ENCODE peak calls at places on chromosomes 11 and 22, in ten cellular contexts. Y is activated T-helper 1 cell treated with anti-CD3 and anti-CD28 coated beads, Interleukin-12 subunit alpha, Interleukin-12 subunit beta, Interleukin-2, Interleukin-4 antibody, amounts not matched to agents 30 ng/mL and 10 ng/mL and 1 ng/mL, durations not matched to agents 14 hours and 24 hours and 36 hours; Z is CMK; O is activated naive CD8-positive, alpha-beta T cell treated with anti-CD3 and anti-CD28 coated beads, Interleukin-2, amount 10 ng/mL, durations not matched to agents 7 days and 5 days; J is stimulated activated CD4-positive, alpha-beta T cell treated with anti-CD3 and anti-CD28 coated beads, Interleukin-12 subunit alpha, Interleukin-12 subunit beta, amount 100 ng/mL, for 24 hours; K is AML-193; A is NCI-H1417; V is right lobe of liver; P is posterior cingulate gyrus; T is choroid plexus epithelial cell. U is an unnamed sample.

GRCh38 chr11:105713106-105713505 is 103.2 kb downstream of the GRIA4 start:
- DNase-seq in Y (no peak), Z (no peak), O (no peak), J (no peak), K (no peak), A (no peak), V (no peak), P (no peak), T (peak), U (no peak)

GRCh38 chr11:83816572-83817187 is 530.5 kb upstream of the CCDC90B start:
- DNase-seq in Y (no peak), Z (no peak), O (no peak), J (no peak), K (peak), A (peak), V (no peak), P (no peak), T (peak), U (peak)

GRCh38 chr22:20407829-20408228 is 13.9 kb downstream of the ZNF74 start:
- DNase-seq in Y (no peak), Z (no peak), O (no peak), J (no peak), K (no peak), A (no peak), V (no peak), P (no peak), T (no peak), U (no peak)

GRCh38 chr11:129943036-129943435 is 47.7 kb upstream of the NFRKB start:
- DNase-seq in Y (no peak), Z (no peak), O (no peak), J (no peak), K (no peak), A (no peak), V (no peak), P (no peak), T (no peak), U (no peak)

GRCh38 chr11:19723572-19724342 is 11.1 kb downstream of the NAV2 start:
- DNase-seq in Y (peak), Z (no peak), O (peak), J (no peak), K (no peak), A (no peak), V (peak), P (no peak), T (peak), U (no peak)

GRCh38 chr11:107545101-107545514 is 20.4 kb downstream of the ALKBH8 start:
- DNase-seq in Y (no peak), Z (no peak), O (no peak), J (no peak), K (no peak), A (no peak), V (no peak), P (no peak), T (peak), U (no peak)

GRCh38 chr22:22943521-22944267 is 56.1 kb downstream of the IGLL5 start:
- DNase-seq in Y (no peak), Z (no peak), O (no peak), J (no peak), K (no peak), A (no peak), V (no peak), P (peak), T (no peak), U (no peak)

GRCh38 chr11:32531528-32531927 is 52.1 kb upstream of the EIF3M start:
- DNase-seq in Y (no peak), Z (no peak), O (no peak), J (no peak), K (no peak), A (no peak), V (no peak), P (no peak), T (peak), U (no peak)

GRCh38 chr11:102204174-102204573 is 93.9 kb downstream of the YAP1 start:
- DNase-seq in Y (no peak), Z (no peak), O (no peak), J (no peak), K (no peak), A (no peak), V (no peak), P (no peak), T (no peak), U (no peak)

GRCh38 chr11:114166389-114166788 is 106.9 kb downstream of the ZBTB16 start:
- DNase-seq in Y (no peak), Z (no peak), O (no peak), J (no peak), K (no peak), A (no peak), V (no peak), P (no peak), T (no peak), U (no peak)

GRCh38 chr22:44391026-44391425 is 78.3 kb upstream of the SHISAL1 start:
- DNase-seq in Y (no peak), Z (no peak), O (peak), J (no peak), K (no peak), A (no peak), V (peak), P (no peak), T (no peak), U (no peak)

GRCh38 chr11:61968758-61969390 is 1.4 kb upstream of the FTH1 start:
- DNase-seq in Y (no peak), Z (no peak), O (peak), J (no peak), K (no peak), A (no peak), V (peak), P (no peak), T (no peak), U (no peak)

GRCh38 chr22:19527861-19528417 is 3.7 kb upstream of the CLDN5 start:
- DNase-seq in Y (no peak), Z (no peak), O (no peak), J (no peak), K (no peak), A (no peak), V (no peak), P (no peak), T (peak), U (no peak)

GRCh38 chr11:12860827-12861226 is 148.3 kb upstream of the RASSF10 start:
- DNase-seq in Y (no peak), Z (no peak), O (no peak), J (no peak), K (no peak), A (no peak), V (no peak), P (no peak), T (peak), U (no peak)

GRCh38 chr11:116167706-116168458 is 604.9 kb downstream of the BUD13 start:
- DNase-seq in Y (no peak), Z (no peak), O (no peak), J (no peak), K (no peak), A (no peak), V (no peak), P (no peak), T (no peak), U (peak)

GRCh38 chr22:39173787-39174497 is 21.5 kb upstream of the CBX7 start:
- DNase-seq in Y (peak), Z (no peak), O (peak), J (no peak), K (no peak), A (no peak), V (peak), P (no peak), T (peak), U (no peak)

GRCh38 chr22:23121026-23121823 is 20.6 kb downstream of the RSPH14 start:
- DNase-seq in Y (no peak), Z (no peak), O (no peak), J (no peak), K (no peak), A (no peak), V (no peak), P (no peak), T (no peak), U (no peak)

GRCh38 chr11:108732395-108732794 is 67.5 kb downstream of the DDX10 start:
- DNase-seq in Y (no peak), Z (no peak), O (no peak), J (no peak), K (no peak), A (peak), V (no peak), P (no peak), T (no peak), U (no peak)

GRCh38 chr22:49011769-49012598 is 815.7 kb downstream of the BRD1 start:
- DNase-seq in Y (no peak), Z (no peak), O (peak), J (no peak), K (no peak), A (no peak), V (peak), P (no peak), T (no peak), U (no peak)

GRCh38 chr11:30245621-30246020 is 14.8 kb downstream of the FSHB start:
- DNase-seq in Y (no peak), Z (no peak), O (no peak), J (no peak), K (no peak), A (no peak), V (no peak), P (no peak), T (peak), U (no peak)

GRCh38 chr11:71935338-71935925 is 6.6 kb downstream of the RNF121 start:
- DNase-seq in Y (no peak), Z (no peak), O (no peak), J (no peak), K (no peak), A (no peak), V (no peak), P (no peak), T (no peak), U (no peak)

GRCh38 chr11:33376331-33377099 is 119.3 kb downstream of the HIPK3 start:
- DNase-seq in Y (no peak), Z (no peak), O (peak), J (no peak), K (no peak), A (peak), V (no peak), P (no peak), T (no peak), U (peak)

GRCh38 chr11:76083563-76084451 is 122.5 kb downstream of the WNT11 start:
- DNase-seq in Y (no peak), Z (no peak), O (no peak), J (no peak), K (no peak), A (no peak), V (no peak), P (no peak), T (peak), U (no peak)

GRCh38 chr22:49934891-49935557 is 16.6 kb downstream of the CRELD2 start:
- DNase-seq in Y (peak), Z (no peak), O (peak), J (peak), K (no peak), A (peak), V (peak), P (peak), T (peak), U (peak)

GRCh38 chr22:27456696-27457503 is 344.7 kb downstream of the MN1 start:
- DNase-seq in Y (no peak), Z (no peak), O (no peak), J (no peak), K (no peak), A (no peak), V (no peak), P (no peak), T (peak), U (no peak)

GRCh38 chr11:110818032-110818687 is 105.9 kb upstream of the ARHGAP20 start:
- DNase-seq in Y (no peak), Z (no peak), O (no peak), J (no peak), K (no peak), A (no peak), V (no peak), P (no peak), T (peak), U (no peak)

GRCh38 chr22:22750335-22751042 is 106.1 kb downstream of the GGTLC2 start:
- DNase-seq in Y (no peak), Z (no peak), O (no peak), J (no peak), K (no peak), A (no peak), V (no peak), P (no peak), T (no peak), U (no peak)

GRCh38 chr11:132549001-132549400 is 983.3 kb downstream of the OPCML start:
- DNase-seq in Y (no peak), Z (no peak), O (no peak), J (no peak), K (no peak), A (no peak), V (no peak), P (no peak), T (no peak), U (no peak)

GRCh38 chr22:27370281-27370680 is 431.3 kb downstream of the MN1 start:
- DNase-seq in Y (no peak), Z (peak), O (no peak), J (no peak), K (no peak), A (no peak), V (no peak), P (no peak), T (peak), U (no peak)

GRCh38 chr11:2769779-2770555 is 70.2 kb upstream of the KCNQ1OT1 start:
- DNase-seq in Y (no peak), Z (no peak), O (peak), J (no peak), K (no peak), A (no peak), V (peak), P (peak), T (no peak), U (no peak)

GRCh38 chr22:49825944-49826602 is 1.6 kb downstream of the BRD1 start:
- DNase-seq in Y (peak), Z (no peak), O (peak), J (peak), K (no peak), A (no peak), V (no peak), P (no peak), T (peak), U (no peak)

GRCh38 chr11:66854231-66854661 is 2.6 kb upstream of the LRFN4 start:
- DNase-seq in Y (no peak), Z (no peak), O (no peak), J (no peak), K (no peak), A (no peak), V (no peak), P (no peak), T (no peak), U (no peak)

GRCh38 chr11:93585758-93586157 is 42.6 kb upstream of the SMCO4 start:
- DNase-seq in Y (no peak), Z (no peak), O (no peak), J (no peak), K (no peak), A (no peak), V (peak), P (no peak), T (peak), U (no peak)

GRCh38 chr11:117159892-117160291 is 15.8 kb downstream of the PAFAH1B2 start:
- DNase-seq in Y (no peak), Z (no peak), O (no peak), J (no peak), K (no peak), A (no peak), V (no peak), P (no peak), T (no peak), U (no peak)

U was measured in cerebellum.